ENCODE peak calls at places on chromosomes 2 and 18, in seven cellular contexts. J is cardiac muscle cell, S is dorsolateral prefrontal cortex, M is uterus, A is WERI-Rb-1, L is endodermal cell, T is body of pancreas. Y is an unnamed sample.

GRCh38 chr2:172102858-172103359 is at the start of gene DLX2:
- DNase-seq in L (peak), M (peak), S (peak), T (peak), A (peak), J (peak), Y (peak)

GRCh38 chr2:106801256-106801655 is 84.7 kb downstream of the ST6GAL2 start:
- DNase-seq in L (peak), T (no peak), M (no peak), J (no peak), A (no peak), S (no peak), Y (no peak)

GRCh38 chr2:204576580-204576979 is 31.3 kb downstream of the PARD3B start:
- DNase-seq in T (no peak), L (no peak), J (no peak), A (no peak), S (no peak), M (no peak), Y (no peak)

GRCh38 chr2:149132303-149132702 is 93.8 kb downstream of the LYPD6B start:
- DNase-seq in J (no peak), T (no peak), L (no peak), A (no peak), M (no peak), S (no peak), Y (no peak)

GRCh38 chr2:68344031-68344430 is 21.1 kb upstream of the PLEK start:
- DNase-seq in M (no peak), T (no peak), J (no peak), S (no peak), A (no peak), L (no peak), Y (no peak)

GRCh38 chr2:240398711-240399267 is 36.7 kb upstream of the GPC1 start:
- DNase-seq in S (peak), T (peak), A (peak), J (no peak), M (no peak), L (peak), Y (no peak)

GRCh38 chr18:22912835-22913234 is 20.3 kb upstream of the RBBP8 start:
- DNase-seq in L (no peak), S (no peak), J (peak), A (no peak), M (no peak), T (no peak), Y (no peak)

GRCh38 chr2:176157499-176158305 is 595 bp downstream of the HOXD3 start:
- DNase-seq in S (no peak), T (no peak), L (peak), M (no peak), A (no peak), J (no peak), Y (no peak)

GRCh38 chr2:26850565-26850964 is 2.6 kb downstream of the DPYSL5 start:
- DNase-seq in S (no peak), A (peak), T (no peak), L (no peak), M (no peak), J (no peak), Y (no peak)

GRCh38 chr18:10588975-10589374 is 63.1 kb downstream of the NAPG start:
- DNase-seq in S (no peak), J (no peak), L (no peak), A (no peak), T (no peak), M (no peak), Y (no peak)

GRCh38 chr2:109238580-109238979 is 109.6 kb downstream of the SH3RF3 start:
- DNase-seq in L (no peak), J (peak), M (peak), S (no peak), A (no peak), T (peak), Y (peak)

GRCh38 chr2:241904011-241904718 is 34.6 kb downstream of the RTP5 start:
- DNase-seq in M (peak), S (no peak), A (no peak), L (peak), T (no peak), J (no peak), Y (no peak)

GRCh38 chr2:173448938-173449471 is 94.3 kb downstream of the CDCA7 start:
- DNase-seq in T (peak), A (peak), S (no peak), J (peak), M (peak), L (peak), Y (peak)
- H3K27ac ChIP-seq in T (no peak), A (peak), S (no peak), J (no peak), M (peak), L (no peak), Y (peak)

GRCh38 chr2:157891630-157892016 is 15.5 kb upstream of the ACVR1 start:
- DNase-seq in L (no peak), T (no peak), S (no peak), A (no peak), M (no peak), J (no peak), Y (no peak)

GRCh38 chr2:157895531-157895930 is 19.4 kb upstream of the ACVR1 start:
- DNase-seq in T (no peak), L (no peak), J (no peak), M (no peak), A (no peak), S (no peak), Y (no peak)

GRCh38 chr2:157893611-157894010 is 17.5 kb upstream of the ACVR1 start:
- DNase-seq in S (no peak), M (no peak), A (no peak), T (no peak), J (no peak), L (no peak), Y (no peak)

GRCh38 chr2:157897106-157897971 is 21.2 kb upstream of the ACVR1 start:
- DNase-seq in J (no peak), S (no peak), M (no peak), A (no peak), L (no peak), T (no peak), Y (no peak)

GRCh38 chr2:157894694-157895450 is 18.7 kb upstream of the ACVR1 start:
- DNase-seq in M (peak), S (no peak), T (no peak), A (no peak), J (peak), L (no peak), Y (peak)
- H3K27ac ChIP-seq in M (peak), S (no peak), T (no peak), A (no peak), J (no peak), L (no peak), Y (peak)

GRCh38 chr2:61420986-61421546 is 49.8 kb downstream of the USP34 start:
- DNase-seq in S (no peak), M (no peak), T (no peak), A (no peak), J (no peak), L (no peak), Y (no peak)

GRCh38 chr2:61416871-61417645 is 53.8 kb downstream of the USP34 start:
- DNase-seq in S (no peak), A (no peak), L (no peak), M (no peak), J (no peak), T (no peak), Y (no peak)

GRCh38 chr2:61421611-61422010 is 49.3 kb downstream of the USP34 start:
- DNase-seq in J (no peak), S (no peak), T (no peak), M (no peak), A (no peak), L (no peak), Y (no peak)

GRCh38 chr2:61419129-61419528 is 51.8 kb downstream of the USP34 start:
- DNase-seq in M (no peak), J (no peak), A (no peak), T (no peak), L (no peak), S (no peak), Y (no peak)

DNA sequence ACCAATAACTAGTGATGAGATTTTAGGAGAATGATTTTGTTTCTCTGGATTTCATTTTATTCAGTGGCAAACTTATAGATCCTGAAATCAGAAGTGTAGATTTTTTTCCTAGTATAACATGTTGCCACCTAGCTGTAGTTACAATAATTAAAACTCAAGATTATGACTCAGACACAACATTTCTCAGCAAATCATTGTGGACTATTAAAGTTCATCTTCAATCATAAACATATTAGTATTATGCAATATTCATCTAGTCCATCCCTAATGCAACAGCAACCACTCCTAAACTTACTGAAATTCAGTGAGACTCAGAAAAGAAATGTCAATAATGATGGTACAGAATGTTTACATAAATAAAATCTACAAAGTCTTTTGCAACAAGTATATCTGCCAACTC is 51.3 kb downstream of the USP34 start:
- DNase-seq in J (no peak), T (no peak), A (no peak), S (no peak), L (no peak), M (no peak), Y (no peak)
- H3K27ac ChIP-seq in J (no peak), T (no peak), A (no peak), S (no peak), L (no peak), M (no peak), Y (no peak)

GRCh38 chr2:39370101-39370500 is 67.0 kb downstream of the MAP4K3 start:
- DNase-seq in J (no peak), T (no peak), S (no peak), L (no peak), A (no peak), M (no peak), Y (no peak)
- H3K27ac ChIP-seq in J (no peak), T (no peak), S (no peak), L (no peak), A (no peak), M (no peak), Y (no peak)

GRCh38 chr2:52594036-52594435 is 1173.6 kb upstream of the CHAC2 start:
- DNase-seq in T (no peak), M (no peak), A (no peak), J (no peak), L (no peak), S (no peak), Y (no peak)
- H3K27ac ChIP-seq in T (no peak), M (no peak), A (no peak), J (no peak), L (no peak), S (no peak), Y (no peak)

DNA sequence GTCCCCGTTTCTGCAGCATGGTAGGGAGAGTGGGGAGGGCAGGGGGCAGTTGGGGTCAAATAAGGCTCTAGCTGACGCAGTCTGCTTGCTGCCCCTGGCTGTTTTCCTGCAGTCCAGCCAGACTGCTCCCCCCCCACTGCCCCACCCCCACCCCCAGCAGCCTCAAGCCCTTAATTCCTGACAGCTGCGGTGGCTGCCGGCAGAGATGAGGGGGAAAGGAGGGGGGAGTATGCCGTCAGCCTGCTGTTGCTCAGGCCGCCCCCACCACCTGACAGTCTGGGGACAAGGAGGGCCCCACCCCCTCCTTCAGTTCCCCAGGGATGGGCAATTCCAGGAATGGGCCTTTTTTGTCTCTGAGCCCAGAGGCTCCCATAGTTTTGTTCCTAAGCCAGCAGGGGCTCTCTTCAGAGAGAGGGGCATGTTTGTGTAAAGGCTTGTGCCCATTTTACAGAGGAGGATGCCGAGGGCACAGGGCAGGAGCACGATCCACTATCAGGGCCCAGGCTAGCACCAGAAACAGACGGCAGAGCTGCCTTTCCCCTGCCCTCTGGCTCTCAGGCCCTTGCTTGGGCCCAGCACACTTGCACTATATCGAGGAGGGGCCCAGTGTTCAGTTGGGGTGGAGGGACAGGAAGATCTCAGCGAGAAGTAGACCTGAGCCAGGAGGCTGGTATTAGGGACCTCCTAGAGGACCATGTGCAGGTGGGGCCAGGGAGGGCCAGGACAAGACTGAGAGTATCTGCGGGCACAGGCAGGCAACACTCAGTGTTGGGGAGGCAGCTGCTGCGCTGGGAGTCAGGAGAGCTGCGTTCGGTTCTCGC is 1.5 kb upstream of the WNT10A start:
- DNase-seq in L (peak), S (no peak), M (no peak), A (peak), T (no peak), J (no peak), Y (no peak)
- H3K27ac ChIP-seq in L (no peak), S (no peak), M (no peak), A (peak), T (no peak), J (no peak), Y (no peak)

GRCh38 chr2:120059483-120059882 is 46.6 kb downstream of the EPB41L5 start:
- DNase-seq in M (no peak), T (no peak), A (no peak), S (no peak), J (no peak), L (no peak), Y (no peak)
- H3K27ac ChIP-seq in M (no peak), T (no peak), A (no peak), S (no peak), J (no peak), L (no peak), Y (no peak)